ENCODE peak calls at places on chromosome 22, in seven cellular contexts. K is Ammon's horn, G is NCI-H524, E is GM10248, Z is neural crest cell, X is astrocyte of the spinal cord, W is chondrocyte. L is an unnamed sample.
A peak's percentile ranks its signal among the peaks of the same experiment; 100 is the strongest.

GRCh38 chr22:49893025-49893424 is 25.2 kb downstream of the ALG12 start:
- DNase-seq in K (no peak), G (no peak), E (no peak), Z (no peak), X (no peak), W (no peak), L (no peak)

GRCh38 chr22:37484115-37485005 is 1.8 kb downstream of the MFNG start:
- DNase-seq in K (peak; percentile 73), G (peak; percentile 24), E (peak; percentile 80), Z (no peak), X (no peak), W (no peak), L (peak; percentile 41)

GRCh38 chr22:23898006-23898974 is 4.1 kb downstream of the MIF start:
- DNase-seq in K (peak; percentile 49), G (peak; percentile 49), E (no peak), Z (no peak), X (no peak), W (no peak), L (no peak)

GRCh38 chr22:42868751-42869251 is 11.7 kb upstream of the ARFGAP3 start:
- DNase-seq in K (peak; percentile 55), G (no peak), E (no peak), Z (no peak), X (peak; percentile 72), W (no peak), L (no peak)

GRCh38 chr22:38881464-38881871 is 9.5 kb upstream of the CBX6 start:
- DNase-seq in K (peak; percentile 56), G (no peak), E (no peak), Z (no peak), X (peak; percentile 34), W (no peak), L (peak; percentile 58)

GRCh38 chr22:44024288-44024908 is at the start of gene PARVB:
- DNase-seq in K (no peak), G (peak; percentile 29), E (peak; percentile 39), Z (peak; percentile 22), X (no peak), W (no peak), L (no peak)

GRCh38 chr22:47095395-47096122 is 333.1 kb downstream of the TBC1D22A start:
- DNase-seq in K (no peak), G (no peak), E (no peak), Z (no peak), X (no peak), W (no peak), L (peak; percentile 33)

GRCh38 chr22:21621891-21622623 is 7.8 kb downstream of the YDJC start:
- DNase-seq in K (peak; percentile 56), G (no peak), E (no peak), Z (no peak), X (no peak), W (no peak), L (no peak)

GRCh38 chr22:19450363-19451175 is 3.1 kb upstream of the C22orf39 start:
- DNase-seq in K (no peak), G (no peak), E (no peak), Z (no peak), X (no peak), W (no peak), L (no peak)